ENCODE peak calls at places on chromosomes 7 and 10, in four cellular contexts. J is K562, A is HepG2, V is GM12878. P is an unnamed sample.

GRCh38 chr7:512146-512510 is 7.5 kb downstream of the PDGFA start:
- DNase-seq in J (no peak), A (no peak), V (no peak), P (no peak)

GRCh38 chr7:157239571-157240270 is 97.1 kb upstream of the DNAJB6 start:
- DNase-seq in J (no peak), A (no peak), V (no peak), P (no peak)

GRCh38 chr7:86733783-86734182 is 90.1 kb downstream of the GRM3 start:
- DNase-seq in J (no peak), A (no peak), V (no peak), P (no peak)

GRCh38 chr7:99380032-99380822 is 5.7 kb downstream of the ARPC1B start:
- DNase-seq in J (peak), A (no peak), V (peak), P (no peak)

GRCh38 chr10:122849090-122849489 is 3.4 kb upstream of the CUZD1 start:
- DNase-seq in J (no peak), A (no peak), V (no peak), P (no peak)

GRCh38 chr10:126006906-126007305 is 110.5 kb downstream of the FANK1 start:
- DNase-seq in J (no peak), A (no peak), V (no peak), P (no peak)

GRCh38 chr7:139734395-139734794 is 43.4 kb downstream of the HIPK2 start:
- DNase-seq in J (no peak), A (no peak), V (no peak), P (no peak)

GRCh38 chr7:95476904-95477594 is 8.7 kb upstream of the ASB4 start:
- DNase-seq in J (peak), A (peak), V (peak), P (peak)

GRCh38 chr7:33251261-33251660 is 121.9 kb downstream of the BBS9 start:
- DNase-seq in J (no peak), A (no peak), V (no peak), P (no peak)

GRCh38 chr10:69684981-69685353 is 54.9 kb downstream of the FAM241B start:
- DNase-seq in J (no peak), A (no peak), V (no peak), P (no peak)

GRCh38 chr7:69825031-69825681 is 226.9 kb downstream of the AUTS2 start:
- DNase-seq in J (no peak), A (no peak), V (no peak), P (no peak)

GRCh38 chr7:121604627-121605296 is 208.7 kb upstream of the FAM3C start:
- DNase-seq in J (no peak), A (peak), V (no peak), P (no peak)

GRCh38 chr10:122499491-122499941 is 38.2 kb downstream of the HTRA1 start:
- DNase-seq in J (no peak), A (no peak), V (no peak), P (no peak)

GRCh38 chr7:42233939-42234338 is 3.1 kb downstream of the GLI3 start:
- DNase-seq in J (no peak), A (no peak), V (no peak), P (no peak)

GRCh38 chr7:159025161-159025779 is 119.4 kb downstream of the VIPR2 start:
- DNase-seq in J (no peak), A (no peak), V (no peak), P (no peak)

GRCh38 chr7:34108150-34108549 is 202.8 kb downstream of the BMPER start:
- DNase-seq in J (no peak), A (no peak), V (no peak), P (no peak)

GRCh38 chr10:119705434-119705831 is 20.4 kb upstream of the INPP5F start:
- DNase-seq in J (no peak), A (no peak), V (peak), P (no peak)

GRCh38 chr7:122517576-122517975 is 181.3 kb downstream of the RNF133 start:
- DNase-seq in J (no peak), A (no peak), V (no peak), P (no peak)

GRCh38 chr10:44640429-44640828 is 255.5 kb upstream of the CXCL12 start:
- DNase-seq in J (no peak), A (no peak), V (no peak), P (no peak)

GRCh38 chr10:17003151-17003550 is 126.5 kb downstream of the CUBN start:
- DNase-seq in J (peak), A (no peak), V (no peak), P (no peak)

GRCh38 chr10:102919992-102920736 is 2.1 kb downstream of the CNNM2 start:
- DNase-seq in J (no peak), A (peak), V (no peak), P (no peak)

GRCh38 chr10:1185911-1186692 is 129.9 kb downstream of the WDR37 start:
- DNase-seq in J (no peak), A (no peak), V (no peak), P (no peak)

GRCh38 chr7:66297579-66297978 is 92.4 kb downstream of the TPST1 start:
- DNase-seq in J (no peak), A (no peak), V (no peak), P (no peak)

GRCh38 chr7:98211221-98211675 is at the start of gene BHLHA15:
- DNase-seq in J (peak), A (peak), V (no peak), P (no peak)

GRCh38 chr7:137669706-137670105 is 177.1 kb downstream of the DGKI start:
- DNase-seq in J (no peak), A (no peak), V (no peak), P (no peak)

GRCh38 chr7:69624842-69625637 is 26.8 kb downstream of the AUTS2 start:
- DNase-seq in J (no peak), A (no peak), V (no peak), P (no peak)

GRCh38 chr10:80277016-80277415 is 12.4 kb downstream of the MAT1A start:
- DNase-seq in J (no peak), A (no peak), V (no peak), P (no peak)

GRCh38 chr7:12322903-12323300 is 80.8 kb downstream of the VWDE start:
- DNase-seq in J (no peak), A (no peak), V (peak), P (no peak)

GRCh38 chr10:116765549-116766162 is 23.3 kb upstream of the HSPA12A start:
- DNase-seq in J (peak), A (no peak), V (no peak), P (peak)

GRCh38 chr10:132360766-132361447 is 28.9 kb downstream of the LRRC27 start:
- DNase-seq in J (peak), A (no peak), V (no peak), P (peak)

GRCh38 chr10:112790921-112791320 is 159.1 kb upstream of the TCF7L2 start:
- DNase-seq in J (no peak), A (no peak), V (no peak), P (no peak)

GRCh38 chr10:50033481-50033880 is 34.3 kb upstream of the WASHC2A start:
- DNase-seq in J (no peak), A (no peak), V (no peak), P (no peak)

GRCh38 chr7:44395067-44395466 is 69.7 kb upstream of the CAMK2B start:
- DNase-seq in J (no peak), A (no peak), V (no peak), P (no peak)

GRCh38 chr7:108650487-108650886 is 80.8 kb downstream of the DNAJB9 start:
- DNase-seq in J (no peak), A (no peak), V (no peak), P (no peak)
- TF ChIP-seq TARDBP in J (no peak), A (no peak), V (no peak), P (no peak)

GRCh38 chr10:94583164-94583563 is 37.6 kb downstream of the HELLS start:
- DNase-seq in J (no peak), A (no peak), V (no peak), P (no peak)
- TF ChIP-seq FOXM1 in J (no peak), A (no peak), V (no peak), P (no peak)

DNA sequence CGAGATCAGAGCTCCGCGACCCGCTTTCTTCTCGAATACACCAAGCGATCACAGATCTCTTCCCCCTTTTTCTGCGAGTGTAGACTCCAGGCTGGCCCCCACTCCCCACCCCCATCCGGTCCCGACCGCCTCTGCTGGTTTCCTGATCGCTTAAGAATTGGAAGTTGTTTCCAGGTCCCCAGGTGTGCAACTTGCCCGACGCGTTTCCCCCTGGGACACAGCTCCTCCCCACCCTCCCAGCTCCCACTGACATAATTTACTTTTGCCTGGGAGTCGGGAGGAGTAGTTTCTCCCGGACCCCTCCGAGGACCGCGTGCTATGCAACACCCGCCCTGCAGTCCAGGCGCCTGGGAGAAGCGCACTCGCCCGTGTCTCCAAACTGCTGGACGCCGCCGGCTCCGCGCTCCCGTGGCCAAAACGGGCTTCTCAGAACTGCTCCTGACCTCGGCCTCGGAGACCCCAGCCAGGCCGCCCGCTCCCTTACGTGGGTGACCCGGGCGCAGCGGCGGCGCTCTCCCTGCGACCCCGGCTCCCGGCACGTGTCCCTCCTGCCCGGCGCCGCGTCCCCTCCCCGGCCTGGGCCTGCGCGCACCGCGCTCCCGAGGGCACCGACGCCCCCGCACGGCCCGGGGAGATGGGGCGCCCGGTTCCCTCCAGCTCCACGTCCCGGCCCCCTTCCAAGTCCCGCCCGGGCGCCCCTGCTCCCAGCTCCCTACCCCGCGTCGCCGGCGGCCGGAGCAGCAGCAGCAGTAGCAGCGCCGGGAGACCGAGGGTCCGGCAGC is 463 bp downstream of the IL15RA start:
- DNase-seq in J (peak), A (no peak), V (no peak), P (peak)
- TF ChIP-seq TARDBP in J (no peak), A (no peak), V (no peak), P (no peak)

DNA sequence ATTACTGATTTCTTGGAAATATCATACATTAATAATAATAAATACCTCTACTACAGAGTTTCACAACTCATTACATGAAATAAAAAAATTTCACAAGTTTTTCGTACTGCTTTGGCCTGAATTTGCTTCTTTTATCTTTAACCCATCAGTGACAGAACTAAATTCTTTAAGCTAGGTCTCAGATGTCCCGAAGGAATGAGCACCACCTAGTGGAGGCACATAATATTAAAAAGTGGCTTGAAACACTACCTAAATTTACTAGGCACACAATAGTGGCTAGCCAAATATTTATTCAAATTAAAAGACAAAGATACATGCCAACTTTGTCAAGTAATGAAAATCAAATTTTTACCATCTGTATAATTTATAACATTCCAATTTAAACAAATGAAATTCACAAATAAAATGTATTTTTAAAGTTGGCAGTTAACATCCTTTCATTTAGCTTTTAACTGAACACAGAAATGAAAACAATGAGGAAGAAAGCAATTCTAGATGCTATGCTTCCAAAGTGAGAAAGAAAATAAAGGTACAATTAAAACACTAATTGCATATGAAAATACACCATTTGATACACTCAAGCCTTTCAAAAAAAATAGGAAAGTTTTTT is 123.3 kb downstream of the MPP7 start:
- DNase-seq in J (peak), A (peak), V (no peak), P (peak)
- TF ChIP-seq FOXM1 in J (no peak), A (no peak), V (no peak), P (no peak)

GRCh38 chr7:26200113-26200443 is 468 bp downstream of the HNRNPA2B1 start:
- DNase-seq in J (peak), A (no peak), V (no peak), P (no peak)
- TF ChIP-seq TARDBP in J (no peak), A (no peak), V (no peak), P (no peak)

GRCh38 chr10:85655394-85655793 is 711.2 kb downstream of the GRID1 start:
- DNase-seq in J (no peak), A (no peak), V (no peak), P (no peak)

GRCh38 chr10:85650791-85651506 is 715.6 kb downstream of the GRID1 start:
- DNase-seq in J (no peak), A (no peak), V (no peak), P (no peak)

GRCh38 chr10:85648279-85648754 is 718.3 kb downstream of the GRID1 start:
- DNase-seq in J (no peak), A (no peak), V (no peak), P (no peak)

GRCh38 chr10:85646312-85646711 is 720.3 kb downstream of the GRID1 start:
- DNase-seq in J (no peak), A (no peak), V (no peak), P (no peak)

DNA sequence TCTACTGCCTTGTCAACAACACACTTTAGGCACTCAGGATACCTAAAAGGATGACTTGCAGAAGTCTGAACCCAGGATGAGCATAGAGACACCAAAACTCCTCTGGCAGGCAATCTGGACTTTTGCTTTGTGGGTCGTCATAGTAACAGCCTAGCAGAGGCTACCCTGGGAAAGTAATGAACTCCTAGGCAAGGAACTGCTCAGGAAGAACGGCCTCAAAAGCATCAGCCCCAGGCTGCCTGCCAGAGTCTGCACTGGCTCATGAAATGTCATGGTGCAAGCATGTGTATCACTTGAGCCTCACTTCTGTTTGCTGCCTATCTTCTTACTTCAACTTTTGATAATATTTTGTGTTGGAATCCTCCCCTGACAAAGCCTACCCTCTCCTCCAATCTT is 715.1 kb downstream of the GRID1 start:
- DNase-seq in J (no peak), A (no peak), V (no peak), P (no peak)
- TF ChIP-seq FOXM1 in J (no peak), A (no peak), V (no peak), P (no peak)

DNA sequence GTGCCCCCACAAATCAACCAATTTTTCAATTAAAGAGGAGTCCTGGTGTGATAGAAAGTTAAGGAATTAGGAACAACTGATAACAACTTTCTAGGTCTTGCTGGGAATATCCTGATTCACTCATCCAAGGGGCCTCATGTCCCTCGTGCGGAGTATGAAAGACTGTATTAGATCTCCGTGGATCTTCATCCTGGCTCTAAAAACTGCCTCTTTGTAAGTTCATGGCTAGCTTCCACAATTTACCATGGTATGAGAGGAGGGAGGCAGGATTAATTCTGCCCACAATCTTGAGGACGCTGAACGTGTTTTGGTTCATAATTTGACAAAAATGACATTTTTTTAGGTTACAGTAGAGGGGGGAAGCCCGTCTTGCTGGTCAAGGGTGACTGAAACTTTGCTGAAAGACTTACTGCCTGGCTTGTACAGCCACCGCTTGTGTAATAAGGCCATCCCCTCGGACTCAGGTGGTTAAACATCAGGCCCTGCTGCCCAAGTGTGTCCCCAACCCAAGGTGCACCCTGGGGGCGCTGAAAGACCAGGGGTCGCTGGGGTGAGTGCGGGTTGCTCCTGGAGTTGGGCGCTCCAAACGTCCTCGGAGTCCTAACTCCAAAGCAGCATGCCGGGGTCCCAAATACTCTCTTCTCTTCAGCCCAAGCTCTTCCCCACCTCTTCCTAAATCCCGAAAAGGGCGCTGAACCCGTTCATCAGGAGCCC is 750 bp downstream of the HIBADH start:
- DNase-seq in J (peak), A (peak), V (no peak), P (no peak)
- TF ChIP-seq TARDBP in J (no peak), A (no peak), V (no peak), P (no peak)

GRCh38 chr7:46178685-46179084 is 257.6 kb upstream of the IGFBP3 start:
- DNase-seq in J (no peak), A (no peak), V (no peak), P (no peak)
- TF ChIP-seq FOXM1 in J (no peak), A (no peak), V (no peak), P (no peak)

P was measured in HEK293T.